ENCODE peak calls at places on chromosomes 12 and 14, in seven cellular contexts. D is transverse colon, J is body of pancreas, K is gastrocnemius medialis, G is H1, B is dorsolateral prefrontal cortex, Z is heart left ventricle. V is an unnamed sample.

GRCh38 chr14:51240804-51241380 is 845 bp downstream of the TMX1 start:
- DNase-seq in D (no peak), J (no peak), K (no peak), G (no peak), B (no peak), Z (no peak), V (no peak)

GRCh38 chr12:90858261-90858660 is 96.7 kb downstream of the CCER1 start:
- DNase-seq in D (peak), J (peak), K (no peak), G (no peak), B (no peak), Z (peak), V (peak)

GRCh38 chr12:38921025-38921677 is 15.8 kb upstream of the CPNE8 start:
- DNase-seq in D (peak), J (peak), K (no peak), G (no peak), B (no peak), Z (peak), V (peak)

GRCh38 chr14:66224492-66225178 is 261.5 kb upstream of the CCDC196 start:
- DNase-seq in D (no peak), J (no peak), K (no peak), G (no peak), B (no peak), Z (no peak), V (no peak)

GRCh38 chr12:12821975-12822374 is 8.8 kb downstream of the DDX47 start:
- DNase-seq in D (no peak), J (no peak), K (no peak), G (no peak), B (no peak), Z (no peak), V (no peak)

GRCh38 chr12:6570264-6570887 is 2.3 kb upstream of the NOP2 start:
- DNase-seq in D (peak), J (peak), K (peak), G (no peak), B (no peak), Z (no peak), V (peak)

GRCh38 chr12:43805149-43805856 is 814 bp downstream of the TWF1 start:
- DNase-seq in D (no peak), J (peak), K (no peak), G (no peak), B (no peak), Z (no peak), V (no peak)

GRCh38 chr14:73526036-73526984 is 10.6 kb upstream of the ACOT1 start:
- DNase-seq in D (no peak), J (peak), K (no peak), G (no peak), B (no peak), Z (peak), V (no peak)

GRCh38 chr12:87813476-87814234 is 215.5 kb downstream of the C12orf50 start:
- DNase-seq in D (no peak), J (no peak), K (no peak), G (no peak), B (no peak), Z (no peak), V (no peak)

GRCh38 chr14:25042362-25043299 is 7.3 kb downstream of the STXBP6 start:
- DNase-seq in D (peak), J (peak), K (no peak), G (no peak), B (no peak), Z (peak), V (no peak)

GRCh38 chr12:86837246-86837645 is 581.1 kb upstream of the MGAT4C start:
- DNase-seq in D (no peak), J (no peak), K (no peak), G (peak), B (no peak), Z (no peak), V (no peak)

GRCh38 chr12:117261267-117261666 is 71.0 kb upstream of the FBXO21 start:
- DNase-seq in D (no peak), J (no peak), K (no peak), G (no peak), B (no peak), Z (no peak), V (no peak)

GRCh38 chr12:14577344-14577743 is 9.7 kb upstream of the PLBD1 start:
- DNase-seq in D (no peak), J (no peak), K (no peak), G (no peak), B (no peak), Z (no peak), V (no peak)

GRCh38 chr12:19657401-19657800 is 218.1 kb downstream of the AEBP2 start:
- DNase-seq in D (no peak), J (no peak), K (no peak), G (no peak), B (no peak), Z (no peak), V (no peak)

GRCh38 chr14:61090432-61091216 is 109.6 kb downstream of the SLC38A6 start:
- DNase-seq in D (no peak), J (no peak), K (no peak), G (no peak), B (no peak), Z (no peak), V (no peak)

GRCh38 chr12:127300753-127301152 is 966.2 kb upstream of the TMEM132C start:
- DNase-seq in D (no peak), J (no peak), K (no peak), G (no peak), B (no peak), Z (no peak), V (no peak)

GRCh38 chr12:27924350-27925140 is 48.0 kb downstream of the PTHLH start:
- DNase-seq in D (no peak), J (no peak), K (no peak), G (no peak), B (no peak), Z (no peak), V (no peak)

GRCh38 chr12:27710592-27711311 is at the start of gene MRPS35:
- DNase-seq in D (peak), J (peak), K (peak), G (peak), B (peak), Z (peak), V (peak)

GRCh38 chr12:38898001-38898684 is 7.2 kb downstream of the CPNE8 start:
- DNase-seq in D (no peak), J (no peak), K (no peak), G (no peak), B (no peak), Z (no peak), V (no peak)

GRCh38 chr14:80152166-80152565 is 59.1 kb downstream of the DIO2 start:
- DNase-seq in D (no peak), J (no peak), K (no peak), G (no peak), B (no peak), Z (no peak), V (no peak)
- TF ChIP-seq CTCF in D (no peak), J (no peak), K (no peak), G (no peak), B (no peak), Z (no peak), V (no peak)

DNA sequence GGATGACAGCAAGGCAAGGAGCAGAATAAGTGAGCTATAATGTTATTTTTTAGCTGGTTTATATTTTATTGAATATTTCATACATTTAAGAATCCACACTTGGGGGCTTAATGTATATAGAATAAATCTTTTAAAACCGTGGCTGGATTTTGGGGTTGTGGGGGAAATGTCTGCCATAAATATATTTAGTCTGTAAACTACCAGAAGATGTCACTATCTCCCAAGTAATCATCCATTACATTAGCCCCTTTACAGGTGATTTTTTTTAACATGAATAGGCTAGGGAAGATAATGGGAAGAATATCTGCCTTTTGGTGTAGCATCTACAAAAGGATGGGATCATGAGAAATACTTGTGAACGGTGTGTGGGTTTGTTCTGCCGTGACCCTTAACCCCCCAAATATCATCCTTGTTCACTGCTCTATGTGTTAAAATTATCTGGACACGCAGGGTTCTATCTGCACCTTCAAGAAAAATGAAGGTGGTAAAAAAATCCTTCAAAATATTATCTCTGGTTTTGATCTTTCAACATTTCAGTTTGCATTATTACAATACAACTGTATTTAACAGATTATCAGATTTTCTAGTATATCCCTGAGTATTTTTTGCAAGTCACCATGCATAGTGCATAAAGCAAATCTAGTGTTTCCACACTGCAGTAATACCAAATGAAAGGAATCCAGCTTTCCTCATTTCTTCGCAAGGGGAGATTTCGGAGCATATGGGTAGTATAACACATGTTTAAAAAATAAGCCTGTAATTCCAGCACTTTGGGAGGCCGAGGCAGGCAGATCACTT is 8.0 kb upstream of the SLC17A8 start:
- DNase-seq in D (no peak), J (no peak), K (no peak), G (no peak), B (no peak), Z (no peak), V (no peak)
- TF ChIP-seq CTCF in D (no peak), J (peak), K (peak), G (peak), B (peak), Z (peak), V (no peak)

GRCh38 chr12:52628111-52628507 is 9.8 kb upstream of the KRT73 start:
- DNase-seq in D (no peak), J (no peak), K (no peak), G (no peak), B (no peak), Z (no peak), V (no peak)

GRCh38 chr12:52628841-52629240 is 10.5 kb upstream of the KRT73 start:
- DNase-seq in D (no peak), J (no peak), K (no peak), G (no peak), B (no peak), Z (no peak), V (no peak)

GRCh38 chr12:52630609-52631200 is 12.3 kb upstream of the KRT73 start:
- DNase-seq in D (no peak), J (no peak), K (no peak), G (no peak), B (no peak), Z (no peak), V (no peak)

GRCh38 chr12:52630104-52630500 is 11.7 kb upstream of the KRT73 start:
- DNase-seq in D (no peak), J (no peak), K (no peak), G (no peak), B (no peak), Z (no peak), V (no peak)

GRCh38 chr12:52629251-52630103 is 11.1 kb upstream of the KRT73 start:
- DNase-seq in D (no peak), J (no peak), K (no peak), G (no peak), B (no peak), Z (no peak), V (no peak)
- TF ChIP-seq CTCF in D (no peak), J (no peak), K (no peak), G (no peak), B (no peak), Z (no peak), V (no peak)

GRCh38 chr14:35258420-35258819 is 33.8 kb upstream of the PSMA6 start:
- DNase-seq in D (no peak), J (no peak), K (no peak), G (no peak), B (no peak), Z (no peak), V (no peak)

GRCh38 chr14:35257809-35258208 is 34.4 kb upstream of the PSMA6 start:
- DNase-seq in D (no peak), J (no peak), K (no peak), G (no peak), B (no peak), Z (no peak), V (no peak)

GRCh38 chr14:35261774-35262173 is 30.4 kb upstream of the PSMA6 start:
- DNase-seq in D (no peak), J (no peak), K (no peak), G (no peak), B (no peak), Z (no peak), V (no peak)
- TF ChIP-seq CTCF in D (peak), J (no peak), K (peak), G (no peak), B (no peak), Z (peak), V (no peak)

GRCh38 chr12:121095544-121096198 is 37.0 kb upstream of the P2RX7 start:
- DNase-seq in D (peak), J (peak), K (peak), G (no peak), B (peak), Z (peak), V (peak)
- TF ChIP-seq CTCF in D (peak), J (peak), K (peak), G (peak), B (peak), Z (peak), V (peak)

GRCh38 chr14:75452900-75453816 is 25.3 kb downstream of the JDP2 start:
- DNase-seq in D (peak), J (peak), K (peak), G (peak), B (no peak), Z (peak), V (peak)
- TF ChIP-seq CTCF in D (no peak), J (no peak), K (no peak), G (no peak), B (no peak), Z (no peak), V (no peak)

GRCh38 chr12:77152623-77153193 is 87.3 kb upstream of the E2F7 start:
- DNase-seq in D (no peak), J (no peak), K (no peak), G (no peak), B (no peak), Z (no peak), V (peak)
- TF ChIP-seq CTCF in D (peak), J (peak), K (no peak), G (peak), B (peak), Z (peak), V (peak)